ENCODE peak calls at places on chromosomes 6 and 20, in nine cellular contexts. L is WTC11, V is nephron progenitor cell, R is Peyer's patch, Y is cardiac fibroblast, C is fibroblast of the aortic adventitia, M is fibroblast of mammary gland, F is AG10803, H is HCT116. W is an unnamed sample.

GRCh38 chr6:106530502-106530901 is 98.8 kb downstream of the RTN4IP1 start:
- DNase-seq in L (no peak), V (no peak), R (no peak), Y (peak), C (peak), M (peak), F (peak), H (no peak), W (no peak)

GRCh38 chr6:235763-236360 is 56.4 kb upstream of the DUSP22 start:
- DNase-seq in L (no peak), V (no peak), R (no peak), Y (peak), C (peak), M (peak), F (peak), H (no peak), W (no peak)

GRCh38 chr6:129276461-129276860 is 393.5 kb downstream of the LAMA2 start:
- DNase-seq in L (no peak), V (no peak), R (no peak), Y (no peak), C (no peak), M (no peak), F (no peak), H (no peak), W (no peak)

GRCh38 chr6:138404666-138405337 is 779 bp downstream of the HEBP2 start:
- DNase-seq in L (peak), V (peak), R (peak), Y (peak), C (peak), M (no peak), F (no peak), H (no peak), W (no peak)

GRCh38 chr20:37980876-37981275 is 52.4 kb downstream of the TTI1 start:
- DNase-seq in L (no peak), V (no peak), R (no peak), Y (no peak), C (no peak), M (no peak), F (no peak), H (no peak), W (no peak)

GRCh38 chr20:63009044-63009961 is 2.5 kb upstream of the BHLHE23 start:
- DNase-seq in L (peak), V (peak), R (peak), Y (peak), C (peak), M (peak), F (peak), H (peak), W (peak)

GRCh38 chr20:22414354-22414753 is 170.0 kb downstream of the FOXA2 start:
- DNase-seq in L (no peak), V (peak), R (no peak), Y (peak), C (peak), M (peak), F (peak), H (no peak), W (no peak)

GRCh38 chr6:21626756-21627155 is 33.2 kb downstream of the SOX4 start:
- DNase-seq in L (no peak), V (no peak), R (no peak), Y (no peak), C (no peak), M (no peak), F (no peak), H (no peak), W (no peak)

GRCh38 chr20:33945391-33946079 is 48.2 kb upstream of the RALY start:
- DNase-seq in L (no peak), V (no peak), R (no peak), Y (peak), C (peak), M (peak), F (peak), H (no peak), W (no peak)

GRCh38 chr6:30556714-30556963 is 350 bp upstream of the GNL1 start:
- DNase-seq in L (peak), V (peak), R (no peak), Y (no peak), C (no peak), M (no peak), F (no peak), H (peak), W (peak)

GRCh38 chr20:25863536-25864325 is 167.1 kb upstream of the ZNF337 start:
- DNase-seq in L (no peak), V (no peak), R (no peak), Y (peak), C (no peak), M (no peak), F (no peak), H (no peak), W (no peak)

GRCh38 chr6:144149558-144149893 is 791 bp upstream of the STX11 start:
- DNase-seq in L (no peak), V (no peak), R (no peak), Y (no peak), C (no peak), M (no peak), F (no peak), H (no peak), W (no peak)

GRCh38 chr6:31243508-31243907 is 28.4 kb downstream of the HLA-C start:
- DNase-seq in L (no peak), V (no peak), R (no peak), Y (no peak), C (no peak), M (no peak), F (no peak), H (no peak), W (no peak)

GRCh38 chr6:41073968-41074691 is 1.4 kb downstream of the NFYA start:
- DNase-seq in L (no peak), V (no peak), R (no peak), Y (peak), C (peak), M (peak), F (peak), H (no peak), W (no peak)

GRCh38 chr6:138310294-138310693 is 67.4 kb upstream of the SMIM28 start:
- DNase-seq in L (no peak), V (no peak), R (no peak), Y (peak), C (peak), M (peak), F (no peak), H (no peak), W (no peak)

GRCh38 chr6:19127085-19127484 is 710.1 kb upstream of the ID4 start:
- DNase-seq in L (no peak), V (no peak), R (no peak), Y (no peak), C (no peak), M (no peak), F (no peak), H (no peak), W (no peak)

GRCh38 chr20:59399426-59400099 is 99.2 kb downstream of the EDN3 start:
- DNase-seq in L (no peak), V (no peak), R (no peak), Y (no peak), C (no peak), M (no peak), F (no peak), H (no peak), W (no peak)

GRCh38 chr6:127464161-127464880 is 5.1 kb upstream of the KIAA0408 start:
- DNase-seq in L (no peak), V (no peak), R (no peak), Y (peak), C (peak), M (peak), F (peak), H (no peak), W (no peak)

GRCh38 chr6:11179088-11179977 is 53.1 kb downstream of the NEDD9 start:
- DNase-seq in L (no peak), V (no peak), R (no peak), Y (no peak), C (no peak), M (no peak), F (no peak), H (no peak), W (no peak)

GRCh38 chr6:107819217-107819616 is 4.9 kb downstream of the SCML4 start:
- DNase-seq in L (no peak), V (no peak), R (no peak), Y (no peak), C (no peak), M (peak), F (no peak), H (no peak), W (no peak)

GRCh38 chr6:166411271-166411670 is 28.5 kb upstream of the MPC1 start:
- DNase-seq in L (no peak), V (no peak), R (no peak), Y (no peak), C (no peak), M (no peak), F (no peak), H (no peak), W (no peak)

GRCh38 chr20:39038047-39038446 is 75.9 kb downstream of the DHX35 start:
- DNase-seq in L (no peak), V (no peak), R (no peak), Y (no peak), C (no peak), M (no peak), F (no peak), H (no peak), W (no peak)

GRCh38 chr6:147506704-147507114 is 1.8 kb upstream of the SAMD5 start:
- DNase-seq in L (peak), V (peak), R (peak), Y (peak), C (peak), M (peak), F (peak), H (no peak), W (peak)

GRCh38 chr20:6533321-6533720 is 234.2 kb upstream of the BMP2 start:
- DNase-seq in L (no peak), V (no peak), R (no peak), Y (peak), C (peak), M (no peak), F (peak), H (no peak), W (no peak)

GRCh38 chr20:38725959-38726848 is 1.9 kb downstream of the SLC32A1 start:
- DNase-seq in L (peak), V (peak), R (no peak), Y (no peak), C (peak), M (peak), F (peak), H (no peak), W (peak)

GRCh38 chr6:118659513-118660217 is 8.3 kb upstream of the CEP85L start:
- DNase-seq in L (no peak), V (no peak), R (no peak), Y (peak), C (no peak), M (no peak), F (peak), H (no peak), W (no peak)
- TF ChIP-seq CTCF in L (no peak), V (no peak), R (no peak), Y (no peak), C (no peak), M (no peak), F (no peak), H (no peak), W (no peak)

GRCh38 chr6:162249907-162250642 is 477.5 kb downstream of the PRKN start:
- DNase-seq in L (no peak), V (no peak), R (no peak), Y (no peak), C (no peak), M (no peak), F (no peak), H (no peak), W (no peak)

GRCh38 chr6:162245831-162246230 is 481.7 kb downstream of the PRKN start:
- DNase-seq in L (no peak), V (no peak), R (no peak), Y (no peak), C (no peak), M (no peak), F (no peak), H (no peak), W (no peak)

GRCh38 chr6:162251257-162251656 is 476.3 kb downstream of the PRKN start:
- DNase-seq in L (peak), V (no peak), R (no peak), Y (no peak), C (no peak), M (peak), F (no peak), H (peak), W (no peak)
- TF ChIP-seq CTCF in L (peak), V (peak), R (no peak), Y (no peak), C (no peak), M (peak), F (peak), H (peak), W (no peak)

DNA sequence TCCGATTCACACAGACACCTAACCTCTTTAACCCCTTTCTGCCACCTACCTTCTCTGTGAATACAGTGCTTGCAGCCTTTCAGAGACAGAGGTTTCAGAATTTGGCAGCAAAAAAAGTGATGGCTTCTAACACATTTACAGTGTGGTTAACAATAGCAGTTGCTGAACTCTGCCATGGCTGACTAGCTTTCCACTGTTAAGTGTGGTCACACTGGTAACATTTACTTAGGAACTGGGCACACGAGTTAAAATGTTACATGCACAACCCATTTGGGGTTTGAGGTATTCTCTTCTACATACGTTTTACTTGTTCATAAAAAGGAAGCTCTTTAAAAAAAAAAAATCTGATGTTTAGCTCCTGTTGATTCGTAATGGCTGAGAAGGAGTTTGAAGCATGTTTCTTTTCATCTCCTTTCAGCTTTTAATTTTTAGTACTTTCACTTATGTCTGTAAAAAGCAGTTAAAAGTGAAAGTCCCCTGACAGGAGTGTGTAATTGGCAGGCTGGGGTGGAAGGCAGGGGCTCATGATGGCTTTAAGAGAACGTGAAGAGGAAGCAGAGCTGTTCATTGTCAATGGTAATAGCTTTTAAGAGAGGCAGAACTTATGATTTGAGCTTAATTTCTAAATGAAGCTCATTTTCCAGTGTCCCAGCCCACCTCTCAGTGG is 245.9 kb downstream of the FARS2 start:
- DNase-seq in L (no peak), V (no peak), R (no peak), Y (no peak), C (no peak), M (no peak), F (no peak), H (no peak), W (peak)
- TF ChIP-seq CTCF in L (no peak), V (no peak), R (no peak), Y (no peak), C (no peak), M (no peak), F (no peak), H (no peak), W (no peak)

GRCh38 chr6:83884523-83884922 is 25.0 kb downstream of the CYB5R4 start:
- DNase-seq in L (no peak), V (no peak), R (no peak), Y (peak), C (peak), M (peak), F (peak), H (peak), W (peak)
- TF ChIP-seq CTCF in L (peak), V (peak), R (peak), Y (peak), C (peak), M (peak), F (peak), H (peak), W (peak)

DNA sequence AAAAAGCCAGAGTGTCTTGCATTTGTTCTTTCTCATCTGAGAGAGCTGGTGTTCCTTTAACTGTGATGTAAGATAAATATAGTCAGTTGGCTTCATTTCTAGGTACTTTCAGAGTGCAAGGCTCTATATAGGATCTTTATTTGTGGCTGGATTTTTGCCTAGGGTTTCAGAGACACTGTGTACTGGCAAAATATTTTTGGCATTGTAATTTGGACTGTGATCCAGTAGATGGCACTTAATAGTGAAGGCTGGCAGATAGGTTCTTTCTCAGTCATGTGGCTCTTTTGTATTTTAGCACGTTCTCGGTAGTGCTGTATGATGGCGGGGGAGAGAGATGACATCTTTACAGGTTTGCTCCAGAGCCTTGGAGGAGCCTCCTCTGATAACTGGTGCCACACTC is 26.8 kb upstream of the SLC35B3 start:
- DNase-seq in L (no peak), V (no peak), R (no peak), Y (no peak), C (no peak), M (no peak), F (no peak), H (no peak), W (no peak)
- TF ChIP-seq CTCF in L (no peak), V (no peak), R (no peak), Y (no peak), C (no peak), M (no peak), F (peak), H (peak), W (no peak)

GRCh38 chr6:139582956-139583355 is 208.5 kb upstream of the CITED2 start:
- DNase-seq in L (no peak), V (no peak), R (no peak), Y (peak), C (no peak), M (no peak), F (no peak), H (no peak), W (no peak)

GRCh38 chr6:139581485-139581865 is 207.0 kb upstream of the CITED2 start:
- DNase-seq in L (no peak), V (no peak), R (no peak), Y (no peak), C (no peak), M (no peak), F (no peak), H (no peak), W (no peak)

GRCh38 chr6:139580592-139581484 is 206.4 kb upstream of the CITED2 start:
- DNase-seq in L (no peak), V (no peak), R (no peak), Y (no peak), C (no peak), M (no peak), F (no peak), H (no peak), W (peak)

GRCh38 chr6:139577124-139577800 is 202.8 kb upstream of the CITED2 start:
- DNase-seq in L (no peak), V (no peak), R (no peak), Y (peak), C (no peak), M (peak), F (no peak), H (no peak), W (no peak)

GRCh38 chr6:139577991-139578604 is 203.7 kb upstream of the CITED2 start:
- DNase-seq in L (no peak), V (no peak), R (no peak), Y (peak), C (peak), M (peak), F (peak), H (no peak), W (no peak)
- TF ChIP-seq CTCF in L (no peak), V (no peak), R (no peak), Y (no peak), C (no peak), M (no peak), F (no peak), H (no peak), W (no peak)

GRCh38 chr6:4059115-4059777 is 19.7 kb downstream of the FAM217A start:
- DNase-seq in L (no peak), V (no peak), R (no peak), Y (peak), C (peak), M (peak), F (peak), H (no peak), W (no peak)
- TF ChIP-seq CTCF in L (no peak), V (no peak), R (no peak), Y (peak), C (peak), M (peak), F (peak), H (no peak), W (no peak)

GRCh38 chr6:83518946-83519489 is 6.7 kb downstream of the PRSS35 start:
- DNase-seq in L (no peak), V (no peak), R (no peak), Y (peak), C (peak), M (peak), F (peak), H (no peak), W (no peak)
- TF ChIP-seq CTCF in L (no peak), V (no peak), R (no peak), Y (peak), C (peak), M (peak), F (peak), H (peak), W (peak)